ENCODE peak calls at places on chromosomes 13 and 19, in seven cellular contexts. D is Peyer's patch; X is CD8-positive, alpha-beta T cell; O is tibial nerve; T is tibial artery; L is uterus; F is left lung. E is an unnamed sample. For H3K9me3, the result is how much of the 10 kb centered on the place peaks cover.

GRCh38 chr13:108496364-108497215 is 132.8 kb upstream of the MYO16 start:
- DNase-seq in D (no peak), X (no peak), O (no peak), T (no peak), L (no peak), F (no peak), E (no peak)

GRCh38 chr19:40461669-40462221 is 3.8 kb downstream of the BLVRB start:
- DNase-seq in D (peak), X (no peak), O (no peak), T (peak), L (no peak), F (peak), E (peak)

GRCh38 chr19:9309974-9310446 is 372 bp upstream of the ZNF699 start:
- DNase-seq in D (peak), X (no peak), O (peak), T (peak), L (peak), F (peak), E (peak)

GRCh38 chr19:1072371-1073015 is 5.5 kb downstream of the ARHGAP45 start:
- DNase-seq in D (no peak), X (no peak), O (no peak), T (no peak), L (no peak), F (no peak), E (no peak)

GRCh38 chr13:84985860-84986259 is 813.4 kb downstream of the SLITRK6 start:
- DNase-seq in D (no peak), X (no peak), O (no peak), T (no peak), L (no peak), F (no peak), E (no peak)

GRCh38 chr13:38814331-38814730 is 127.5 kb downstream of the FREM2 start:
- DNase-seq in D (no peak), X (no peak), O (no peak), T (no peak), L (no peak), F (peak), E (no peak)

GRCh38 chr13:88031980-88032562 is 360.9 kb downstream of the SLITRK5 start:
- DNase-seq in D (no peak), X (no peak), O (no peak), T (no peak), L (no peak), F (no peak), E (no peak)

GRCh38 chr13:72495681-72496080 is 231.7 kb downstream of the MZT1 start:
- DNase-seq in D (no peak), X (no peak), O (no peak), T (no peak), L (no peak), F (no peak), E (no peak)

GRCh38 chr13:72652681-72653080 is 74.7 kb downstream of the MZT1 start:
- DNase-seq in D (no peak), X (no peak), O (no peak), T (no peak), L (no peak), F (no peak), E (no peak)

GRCh38 chr13:72751220-72751619 is 23.5 kb downstream of the BORA start:
- DNase-seq in D (no peak), X (no peak), O (no peak), T (no peak), L (no peak), F (no peak), E (no peak)

GRCh38 chr19:55172741-55173140 is 6.3 kb upstream of the DNAAF3 start:
- DNase-seq in D (no peak), X (no peak), O (no peak), T (no peak), L (no peak), F (no peak), E (no peak)

GRCh38 chr19:57165846-57166245 is 1.4 kb downstream of the DUXA start:
- DNase-seq in D (no peak), X (no peak), O (no peak), T (no peak), L (no peak), F (no peak), E (no peak)

GRCh38 chr13:113307491-113307890 is 10.5 kb downstream of the LAMP1 start:
- DNase-seq in D (no peak), X (no peak), O (no peak), T (no peak), L (no peak), F (no peak), E (no peak)

GRCh38 chr13:50299546-50300249 is 284.5 kb downstream of the KCNRG start:
- DNase-seq in D (no peak), X (no peak), O (no peak), T (no peak), L (no peak), F (no peak), E (no peak)

GRCh38 chr19:16645140-16645539 is 14.8 kb downstream of the SMIM7 start:
- DNase-seq in D (no peak), X (no peak), O (no peak), T (no peak), L (no peak), F (no peak), E (no peak)

GRCh38 chr13:23867027-23867491 is 22.1 kb downstream of the MIPEP start:
- DNase-seq in D (no peak), X (no peak), O (no peak), T (no peak), L (no peak), F (peak), E (no peak)

GRCh38 chr13:95362666-95363065 is 61.4 kb upstream of the ABCC4 start:
- DNase-seq in D (no peak), X (no peak), O (no peak), T (no peak), L (no peak), F (no peak), E (no peak)

GRCh38 chr13:47066261-47066660 is 169.4 kb upstream of the HTR2A start:
- DNase-seq in D (no peak), X (no peak), O (no peak), T (no peak), L (no peak), F (no peak), E (no peak)

GRCh38 chr19:1286451-1286858 is 782 bp downstream of the EFNA2 start:
- DNase-seq in D (no peak), X (no peak), O (no peak), T (no peak), L (no peak), F (no peak), E (no peak)

GRCh38 chr13:67138937-67139336 is 91.2 kb downstream of the PCDH9 start:
- DNase-seq in D (no peak), X (no peak), O (no peak), T (no peak), L (no peak), F (no peak), E (no peak)

GRCh38 chr13:30863231-30863630 is 42.8 kb upstream of the MEDAG start:
- DNase-seq in D (no peak), X (no peak), O (no peak), T (no peak), L (no peak), F (no peak), E (no peak)

GRCh38 chr13:40509876-40510275 is 156.6 kb downstream of the FOXO1 start:
- DNase-seq in D (no peak), X (no peak), O (no peak), T (no peak), L (no peak), F (no peak), E (no peak)

GRCh38 chr13:75139291-75139690 is 342.7 kb downstream of the TBC1D4 start:
- DNase-seq in D (no peak), X (no peak), O (no peak), T (no peak), L (no peak), F (no peak), E (no peak)

GRCh38 chr13:59494560-59494970 is 669.2 kb downstream of the DIAPH3 start:
- DNase-seq in D (no peak), X (no peak), O (no peak), T (no peak), L (no peak), F (no peak), E (no peak)

GRCh38 chr13:75691183-75691582 is 55.1 kb downstream of the LMO7 start:
- DNase-seq in D (no peak), X (no peak), O (no peak), T (no peak), L (no peak), F (no peak), E (no peak)

GRCh38 chr13:110070511-110071120 is 236.3 kb downstream of the COL4A1 start:
- DNase-seq in D (no peak), X (no peak), O (no peak), T (no peak), L (no peak), F (no peak), E (no peak)

GRCh38 chr13:105702441-105702840 is 833.0 kb downstream of the EFNB2 start:
- DNase-seq in D (no peak), X (no peak), O (no peak), T (no peak), L (no peak), F (no peak), E (no peak)

GRCh38 chr19:44280916-44281315 is 21.2 kb downstream of the ZNF233 start:
- DNase-seq in D (no peak), X (no peak), O (no peak), T (no peak), L (no peak), F (no peak), E (no peak)

GRCh38 chr19:8311461-8312260 is 3.5 kb upstream of the CD320 start:
- DNase-seq in D (peak), X (no peak), O (no peak), T (no peak), L (no peak), F (peak), E (no peak)

GRCh38 chr19:41161903-41162302 is 31.1 kb upstream of the CYP2S1 start:
- DNase-seq in D (no peak), X (no peak), O (no peak), T (no peak), L (no peak), F (no peak), E (no peak)

GRCh38 chr13:57632276-57633140 is 964 bp downstream of the PCDH17 start:
- DNase-seq in D (no peak), X (no peak), O (no peak), T (peak), L (no peak), F (no peak), E (no peak)

GRCh38 chr13:97810152-97810551 is 143.3 kb upstream of the IPO5 start:
- DNase-seq in D (no peak), X (no peak), O (no peak), T (no peak), L (no peak), F (no peak), E (no peak)
- TF ChIP-seq CTCF in D (no peak), X (no peak), O (peak), T (peak), L (no peak), F (no peak), E (peak)

DNA sequence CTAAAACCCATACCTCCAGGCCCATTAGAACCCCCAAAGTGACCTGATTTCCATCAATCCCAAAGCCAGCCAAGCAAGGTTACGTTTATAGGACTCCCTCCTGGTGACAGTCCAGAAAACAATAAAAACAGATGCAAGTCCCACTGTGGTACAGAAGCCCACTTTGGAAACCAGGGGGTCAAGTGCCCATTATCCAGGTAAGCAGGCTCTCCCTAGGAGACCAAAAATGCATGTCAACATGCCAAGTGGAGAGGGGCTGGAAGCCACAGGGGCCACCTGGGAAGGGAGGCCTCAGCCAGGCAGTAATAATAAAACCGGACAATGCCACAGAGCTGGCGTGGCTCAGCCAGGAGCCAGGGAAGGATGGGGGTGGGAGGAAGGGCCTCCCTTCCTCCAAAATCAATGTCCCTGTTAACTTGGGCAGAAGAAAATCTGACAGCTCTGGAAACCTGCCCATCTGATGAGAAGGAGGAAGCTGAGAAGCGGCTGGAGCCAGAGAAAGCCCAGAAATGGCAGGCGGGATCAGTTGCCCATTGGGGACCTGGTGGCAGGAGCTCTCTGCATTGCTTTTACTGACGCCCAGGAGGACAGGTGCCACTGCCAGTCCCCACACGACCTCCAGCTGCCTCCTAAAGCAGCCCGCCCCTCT is 160.4 kb downstream of the ZIC5 start:
- DNase-seq in D (no peak), X (no peak), O (no peak), T (no peak), L (no peak), F (no peak), E (no peak)
- H3K9me3 ChIP-seq in D (under half), X (under half), O (under half), T (under half), L (under half), F (under half), E (under half)

GRCh38 chr19:18301718-18302111 is 20.3 kb upstream of the JUND start:
- DNase-seq in D (no peak), X (no peak), O (no peak), T (no peak), L (peak), F (no peak), E (no peak)
- TF ChIP-seq CTCF in D (no peak), X (no peak), O (no peak), T (no peak), L (no peak), F (no peak), E (no peak)

GRCh38 chr19:37551123-37551993 is 43.2 kb downstream of the ZNF571 start:
- DNase-seq in D (peak), X (no peak), O (no peak), T (no peak), L (no peak), F (no peak), E (no peak)
- H3K9me3 ChIP-seq in D (under half), X (under half), O (half or more), T (under half), L (under half), F (under half), E (under half)

GRCh38 chr19:49489601-49490167 is 2.3 kb downstream of the RPL13A start:
- DNase-seq in D (peak), X (no peak), O (no peak), T (no peak), L (no peak), F (no peak), E (no peak)
- TF ChIP-seq CTCF in D (peak), X (no peak), O (no peak), T (no peak), L (no peak), F (no peak), E (no peak)

GRCh38 chr19:5672708-5673459 is 7.4 kb downstream of the MICOS13 start:
- DNase-seq in D (no peak), X (no peak), O (no peak), T (no peak), L (no peak), F (no peak), E (no peak)

GRCh38 chr19:5673752-5674151 is 6.6 kb downstream of the MICOS13 start:
- DNase-seq in D (no peak), X (no peak), O (no peak), T (no peak), L (no peak), F (no peak), E (no peak)

GRCh38 chr19:5674734-5675133 is 5.6 kb downstream of the MICOS13 start:
- DNase-seq in D (no peak), X (no peak), O (no peak), T (no peak), L (no peak), F (no peak), E (no peak)

GRCh38 chr19:5669212-5669611 is 11.1 kb downstream of the MICOS13 start:
- DNase-seq in D (no peak), X (no peak), O (no peak), T (no peak), L (no peak), F (no peak), E (no peak)

GRCh38 chr19:5671600-5671999 is 8.7 kb downstream of the MICOS13 start:
- DNase-seq in D (no peak), X (no peak), O (no peak), T (no peak), L (no peak), F (no peak), E (no peak)
- H3K9me3 ChIP-seq in D (under half), X (under half), O (under half), T (under half), L (under half), F (under half), E (under half)